ENCODE peak calls at places on chromosome 4, in nine cellular contexts. N is SK-N-SH, E is GM23338, O is stomach, C is sigmoid colon, K is breast epithelium, G is suprapubic skin, Q is K562, U is HCT116. D is an unnamed sample.

GRCh38 chr4:159146007-159146330 is 43.1 kb downstream of the RAPGEF2 start:
- DNase-seq in G (no peak), U (no peak), N (no peak), E (no peak), Q (no peak), C (no peak), K (no peak), O (no peak), D (no peak)

GRCh38 chr4:2441393-2442174 is 22.8 kb downstream of the CFAP99 start:
- DNase-seq in C (no peak), E (peak; percentile 94), O (peak; percentile 78), Q (peak; percentile 95), U (peak; percentile 85), K (no peak), N (peak; percentile 83), G (no peak), D (peak; percentile 87)

GRCh38 chr4:601612-602558 is 23.5 kb upstream of the PDE6B start:
- DNase-seq in C (no peak), O (no peak), K (no peak), U (no peak), N (no peak), Q (no peak), G (no peak), E (no peak), D (peak; percentile 50)

GRCh38 chr4:1204828-1205591 is 32.6 kb upstream of the SPON2 start:
- DNase-seq in G (peak; percentile 76), Q (no peak), K (peak; percentile 35), E (peak; percentile 0), U (no peak), N (peak; percentile 83), O (peak; percentile 64), C (peak; percentile 64), D (peak; percentile 85)

GRCh38 chr4:26912810-26913209 is 52.2 kb downstream of the STIM2 start:
- DNase-seq in C (no peak), G (no peak), E (no peak), U (no peak), K (no peak), Q (no peak), N (no peak), O (no peak), D (no peak)

GRCh38 chr4:178917756-178918155 is 1475.5 kb upstream of the AGA start:
- DNase-seq in O (no peak), Q (no peak), U (no peak), N (no peak), C (no peak), G (no peak), K (no peak), E (peak; percentile 73), D (no peak)

GRCh38 chr4:108744307-108744706 is 18.5 kb downstream of the ETNPPL start:
- DNase-seq in N (no peak), O (no peak), U (no peak), G (no peak), K (no peak), C (no peak), E (no peak), Q (no peak), D (no peak)

GRCh38 chr4:121370729-121371325 is 10.0 kb downstream of the QRFPR start:
- DNase-seq in Q (peak; percentile 14), G (no peak), O (peak; percentile 27), K (no peak), C (no peak), E (peak; percentile 66), U (peak; percentile 40), N (peak; percentile 26), D (no peak)

GRCh38 chr4:169615467-169616106 is 3.2 kb upstream of the NEK1 start:
- DNase-seq in Q (no peak), N (no peak), U (no peak), G (no peak), C (no peak), O (no peak), E (no peak), K (no peak), D (no peak)

GRCh38 chr4:184826315-184827266 is 823 bp upstream of the ACSL1 start:
- DNase-seq in G (no peak), Q (peak; percentile 61), K (no peak), O (peak; percentile 46), U (no peak), E (peak; percentile 41), N (no peak), C (peak; percentile 73), D (peak; percentile 92)

GRCh38 chr4:8459867-8460453 is 19.4 kb downstream of the TRMT44 start:
- DNase-seq in K (no peak), O (no peak), C (no peak), E (no peak), N (no peak), U (no peak), Q (no peak), G (no peak), D (no peak)

GRCh38 chr4:25677157-25677556 is 21.5 kb downstream of the SLC34A2 start:
- DNase-seq in K (no peak), E (no peak), U (no peak), Q (no peak), O (no peak), N (no peak), C (no peak), G (no peak), D (no peak)

GRCh38 chr4:25674386-25674785 is 18.7 kb downstream of the SLC34A2 start:
- DNase-seq in G (no peak), E (no peak), N (no peak), C (no peak), U (no peak), O (no peak), K (no peak), Q (no peak), D (no peak)

GRCh38 chr4:25672756-25673155 is 17.1 kb downstream of the SLC34A2 start:
- DNase-seq in K (no peak), N (no peak), E (no peak), C (no peak), U (no peak), O (no peak), G (no peak), Q (no peak), D (no peak)

GRCh38 chr4:25677943-25678342 is 22.3 kb downstream of the SLC34A2 start:
- DNase-seq in Q (no peak), C (no peak), K (no peak), N (no peak), U (no peak), E (no peak), O (no peak), G (no peak), D (no peak)

DNA sequence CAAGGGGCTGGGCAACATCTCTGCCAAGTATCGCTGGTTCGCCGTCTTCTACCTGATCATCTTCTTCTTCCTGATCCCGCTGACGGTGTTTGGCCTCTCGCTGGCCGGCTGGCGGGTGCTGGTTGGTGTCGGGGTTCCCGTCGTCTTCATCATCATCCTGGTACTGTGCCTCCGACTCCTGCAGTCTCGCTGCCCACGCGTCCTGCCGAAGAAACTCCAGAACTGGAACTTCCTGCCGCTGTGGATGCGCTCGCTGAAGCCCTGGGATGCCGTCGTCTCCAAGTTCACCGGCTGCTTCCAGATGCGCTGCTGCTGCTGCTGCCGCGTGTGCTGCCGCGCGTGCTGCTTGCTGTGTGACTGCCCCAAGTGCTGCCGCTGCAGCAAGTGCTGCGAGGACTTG is 20.6 kb downstream of the SLC34A2 start:
- DNase-seq in G (no peak), K (no peak), Q (no peak), E (no peak), U (no peak), O (no peak), N (no peak), C (no peak), D (no peak)
- H3K4me3 ChIP-seq in G (no peak overlapping the region), K (no peak overlapping the region), Q (no peak overlapping the region), E (no peak overlapping the region), U (no peak overlapping the region), O (no peak overlapping the region), N (no peak overlapping the region), C (no peak overlapping the region), D (no peak overlapping the region)

GRCh38 chr4:110306363-110306762 is 107.9 kb upstream of the ELOVL6 start:
- DNase-seq in O (no peak), C (no peak), U (no peak), E (no peak), N (peak; percentile 33), G (no peak), Q (no peak), K (no peak), D (no peak)
- TF ChIP-seq POLR2AphosphoS5 in O (no peak), C (no peak), U (no peak), E (no peak), N (no peak), G (no peak), Q (no peak), K (no peak), D (no peak)

DNA sequence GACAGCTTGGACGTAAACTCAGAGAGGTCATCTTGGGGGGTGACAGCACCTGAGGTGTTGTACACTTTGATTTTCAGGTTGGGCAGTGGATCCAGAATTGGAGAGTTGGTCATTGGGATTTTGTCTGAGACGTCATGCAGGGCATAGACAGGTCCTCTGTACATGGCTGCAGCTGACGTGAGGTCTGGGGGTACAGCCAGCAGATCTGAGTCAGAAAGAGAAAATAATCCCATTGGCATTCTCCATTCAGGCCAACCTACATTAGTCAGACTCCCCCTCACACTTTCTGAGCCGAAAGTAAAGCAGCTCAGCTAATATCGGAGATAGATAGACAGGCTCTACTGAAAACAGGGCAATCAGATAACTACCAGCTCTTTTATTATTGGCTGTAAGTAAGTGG is 329.7 kb downstream of the UNC5C start:
- DNase-seq in G (no peak), U (no peak), O (no peak), E (no peak), Q (no peak), C (no peak), N (no peak), K (no peak), D (no peak)
- H3K4me3 ChIP-seq in G (no peak overlapping the region), U (no peak overlapping the region), O (no peak overlapping the region), E (no peak overlapping the region), Q (no peak overlapping the region), C (no peak overlapping the region), N (no peak overlapping the region), K (no peak overlapping the region), D (no peak overlapping the region)

GRCh38 chr4:45283352-45283751 is 557.0 kb upstream of the GNPDA2 start:
- DNase-seq in O (peak; percentile 21), U (no peak), Q (no peak), N (no peak), K (no peak), C (no peak), G (peak; percentile 68), E (no peak), D (peak; percentile 51)

GRCh38 chr4:45280121-45280520 is 553.8 kb upstream of the GNPDA2 start:
- DNase-seq in N (no peak), G (no peak), O (no peak), Q (no peak), U (no peak), C (no peak), K (no peak), E (no peak), D (no peak)

DNA sequence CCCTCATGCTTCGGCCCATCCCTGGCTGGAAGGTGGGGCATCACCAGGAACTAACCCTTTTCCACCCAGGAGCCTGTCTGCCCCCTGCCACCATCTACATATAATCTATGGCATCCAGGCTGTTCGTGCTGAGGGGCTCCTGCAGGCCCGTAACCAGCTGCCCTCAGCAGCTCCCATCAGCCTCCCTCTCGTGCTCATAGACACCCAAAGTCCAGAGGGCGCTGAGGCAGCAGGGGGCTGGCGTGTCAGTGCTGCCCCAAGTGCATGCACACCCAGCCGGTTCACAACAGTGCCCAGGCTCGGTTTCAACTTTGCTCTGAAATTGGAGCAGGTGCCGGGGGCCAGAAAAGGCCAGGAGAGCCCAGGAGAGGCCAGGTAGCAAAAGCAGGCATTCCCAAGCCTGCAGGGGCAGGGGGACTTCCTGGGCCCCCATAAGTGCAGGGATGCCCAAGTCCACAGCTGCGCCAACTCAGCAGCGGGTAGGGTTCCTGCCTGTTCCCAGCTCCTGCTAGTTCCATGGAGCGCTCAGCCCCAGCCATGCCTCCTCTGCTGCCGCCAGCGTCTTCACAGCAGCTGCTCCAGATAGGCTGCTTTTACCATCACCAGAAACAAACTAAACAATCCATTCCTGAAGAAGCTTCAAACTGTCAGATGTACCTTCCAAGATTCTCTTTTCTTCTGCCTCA is 558.2 kb upstream of the GNPDA2 start:
- DNase-seq in K (no peak), Q (no peak), C (no peak), E (no peak), U (no peak), O (peak; percentile 21), N (no peak), G (no peak), D (peak; percentile 60)
- TF ChIP-seq POLR2AphosphoS5 in K (no peak), Q (no peak), C (no peak), E (no peak), U (no peak), O (no peak), N (no peak), G (no peak), D (no peak)

D was measured in spleen.